ENCODE peak calls at places on chromosomes 3 and 15, in seven cellular contexts. S, B, N, H, P, M and C are unnamed samples.

GRCh38 chr3:179726075-179726742 is 73.4 kb downstream of the USP13 start:
- DNase-seq in P (no peak), B (no peak), N (no peak), H (no peak), S (no peak), M (no peak), C (no peak)

GRCh38 chr3:69738291-69738690 is 973 bp upstream of the MITF start:
- DNase-seq in P (no peak), N (peak; percentile 27), H (no peak), M (no peak), B (no peak), S (no peak), C (no peak)

GRCh38 chr3:97721446-97721845 is 43.1 kb upstream of the ARL6 start:
- DNase-seq in M (no peak), P (no peak), B (no peak), N (no peak), H (no peak), S (no peak), C (no peak)

GRCh38 chr3:134658555-134658954 is 7.7 kb upstream of the KY start:
- DNase-seq in H (no peak), B (no peak), N (no peak), S (no peak), P (no peak), M (no peak), C (no peak)

GRCh38 chr15:55552926-55553325 is 35.2 kb downstream of the PYGO1 start:
- DNase-seq in P (peak; percentile 1), N (peak; percentile 31), M (no peak), B (peak; percentile 86), H (peak; percentile 5), S (no peak), C (no peak)

GRCh38 chr3:49462222-49462621 is 7.8 kb upstream of the DAG1 start:
- DNase-seq in B (no peak), S (no peak), M (no peak), P (no peak), N (peak; percentile 65), H (no peak), C (no peak)

GRCh38 chr3:65914032-65914739 is 124.5 kb downstream of the MAGI1 start:
- DNase-seq in M (no peak), H (peak; percentile 6), P (no peak), B (no peak), N (no peak), S (peak; percentile 14), C (no peak)

GRCh38 chr15:97748576-97748975 is 211.9 kb upstream of the ARRDC4 start:
- DNase-seq in N (no peak), B (no peak), H (no peak), P (no peak), S (no peak), M (no peak), C (no peak)

GRCh38 chr3:188914556-188914955 is 257.2 kb upstream of the TPRG1 start:
- DNase-seq in M (no peak), H (no peak), N (peak; percentile 57), P (no peak), S (no peak), B (no peak), C (no peak)

GRCh38 chr15:78374436-78375393 is 34.6 kb downstream of the CRABP1 start:
- DNase-seq in M (no peak), N (peak; percentile 70), P (no peak), H (no peak), B (no peak), S (no peak), C (peak; percentile 69)